ENCODE peak calls at places on chromosomes 4 and X, in five cellular contexts. G is sciatic nerve; H is heart left ventricle; W is activated T-cell treated with anti-CD3 and anti-CD28 coated beads for 1 hour; X is naive thymus-derived CD8-positive, alpha-beta T cell. J is an unnamed sample.

GRCh38 chr4:80138556-80139538 is 58.5 kb upstream of the PRDM8 start:
- DNase-seq in G (no peak), W (peak; percentile 36), X (peak; percentile 73), H (no peak), J (peak; percentile 18)

GRCh38 chr4:71338846-71339593 is at the start of gene SLC4A4:
- DNase-seq in H (no peak), X (no peak), W (no peak), G (no peak), J (peak; percentile 17)

GRCh38 chr4:38056024-38056685 is 96.0 kb downstream of the PTTG2 start:
- DNase-seq in X (no peak), H (peak; percentile 43), G (no peak), W (no peak), J (no peak)

GRCh38 chrX:133435544-133436124 is 20.3 kb upstream of the GPC4 start:
- DNase-seq in X (no peak), W (no peak), G (no peak), H (no peak), J (no peak)

GRCh38 chr4:10403633-10404445 is 53.4 kb downstream of the ZNF518B start:
- DNase-seq in G (no peak), W (no peak), X (no peak), H (no peak), J (no peak)

GRCh38 chr4:101689220-101689619 is 101.3 kb upstream of the BANK1 start:
- DNase-seq in H (no peak), G (no peak), W (no peak), X (no peak), J (no peak)

GRCh38 chrX:153662266-153662665 is 11.3 kb downstream of the PNCK start:
- DNase-seq in X (peak; percentile 75), H (no peak), G (no peak), W (peak; percentile 57), J (peak; percentile 53)

GRCh38 chrX:13898603-13899002 is 81.7 kb upstream of the GPM6B start:
- DNase-seq in W (no peak), X (no peak), H (no peak), G (no peak), J (no peak)

GRCh38 chr4:13178621-13179020 is 305.5 kb downstream of the RAB28 start:
- DNase-seq in H (no peak), G (no peak), X (no peak), W (no peak), J (no peak)

GRCh38 chr4:16051132-16051531 is 32.7 kb downstream of the PROM1 start:
- DNase-seq in H (no peak), X (no peak), G (no peak), W (no peak), J (no peak)

GRCh38 chr4:90080116-90080515 is 47.1 kb upstream of the CCSER1 start:
- DNase-seq in H (no peak), X (no peak), G (no peak), W (no peak), J (no peak)

GRCh38 chr4:55318135-55318534 is 27.9 kb upstream of the SRD5A3 start:
- DNase-seq in G (no peak), H (no peak), W (no peak), X (no peak), J (no peak)

GRCh38 chrX:111568356-111568755 is 56.9 kb downstream of the SERTM2 start:
- DNase-seq in H (no peak), X (no peak), G (no peak), W (no peak), J (no peak)

GRCh38 chrX:56429581-56429980 is 133.8 kb upstream of the UBQLN2 start:
- DNase-seq in X (no peak), H (no peak), G (no peak), W (no peak), J (no peak)

GRCh38 chrX:123625477-123625876 is 107.4 kb downstream of the THOC2 start:
- DNase-seq in X (no peak), W (no peak), H (no peak), G (no peak), J (no peak)

GRCh38 chr4:38131371-38132139 is 171.4 kb downstream of the PTTG2 start:
- DNase-seq in W (peak; percentile 24), G (no peak), X (peak; percentile 84), H (no peak), J (peak; percentile 82)

GRCh38 chr4:171203425-171203824 is 609.8 kb upstream of the GALNTL6 start:
- DNase-seq in G (no peak), H (no peak), W (no peak), X (no peak), J (no peak)

GRCh38 chrX:12814434-12814833 is 23.2 kb downstream of the PRPS2 start:
- DNase-seq in W (no peak), G (no peak), H (peak; percentile 20), X (no peak), J (peak; percentile 35)

GRCh38 chr4:73236151-73236550 is 22.4 kb downstream of the ANKRD17 start:
- DNase-seq in X (no peak), G (no peak), W (no peak), H (no peak), J (no peak)

GRCh38 chrX:13906103-13906502 is 89.2 kb upstream of the GPM6B start:
- DNase-seq in H (no peak), G (no peak), X (no peak), W (no peak), J (no peak)

GRCh38 chr4:29309050-29309449 is 1411.1 kb upstream of the PCDH7 start:
- DNase-seq in W (no peak), G (no peak), H (no peak), X (no peak), J (no peak)

GRCh38 chr4:80079255-80079923 is 6.4 kb upstream of the ANTXR2 start:
- DNase-seq in G (no peak), H (no peak), X (no peak), W (no peak), J (no peak)

GRCh38 chrX:70253377-70254062 is 6.5 kb downstream of the P2RY4 start:
- DNase-seq in W (no peak), X (no peak), G (no peak), H (no peak), J (no peak)

GRCh38 chr4:8131210-8131609 is 27.4 kb downstream of the ABLIM2 start:
- DNase-seq in X (no peak), W (no peak), G (no peak), H (no peak), J (no peak)

GRCh38 chr4:1603413-1604135 is 80.5 kb downstream of the FAM53A start:
- DNase-seq in W (no peak), H (no peak), G (no peak), X (peak; percentile 43), J (no peak)

GRCh38 chr4:6232836-6233785 is 32.8 kb upstream of the JAKMIP1 start:
- DNase-seq in G (no peak), W (no peak), H (no peak), X (no peak), J (no peak)

GRCh38 chr4:106299977-106300376 is 16.0 kb downstream of the TBCK start:
- DNase-seq in G (no peak), W (no peak), H (no peak), X (no peak), J (no peak)

GRCh38 chr4:134499074-134499473 is 297.5 kb upstream of the PABPC4L start:
- DNase-seq in G (no peak), X (no peak), H (no peak), W (no peak), J (no peak)

GRCh38 chr4:150581611-150582010 is 340 bp upstream of the MAB21L2 start:
- DNase-seq in G (no peak), W (no peak), H (no peak), X (no peak), J (no peak)

GRCh38 chrX:68550193-68550592 is 51.3 kb downstream of the YIPF6 start:
- DNase-seq in H (no peak), X (no peak), G (no peak), W (no peak), J (no peak)

GRCh38 chr4:46386570-46386969 is 3.4 kb downstream of the GABRA2 start:
- DNase-seq in G (no peak), W (no peak), X (no peak), H (no peak), J (no peak)

GRCh38 chr4:86453044-86453501 is 93.2 kb upstream of the MAPK10 start:
- DNase-seq in X (no peak), W (no peak), G (peak; percentile 62), H (peak; percentile 27), J (no peak)

GRCh38 chrX:155263854-155264628 is at the start of gene RAB39B:
- DNase-seq in H (peak; percentile 39), W (peak; percentile 47), X (peak; percentile 82), G (peak; percentile 57), J (peak; percentile 51)

GRCh38 chr4:105474110-105474518 is 252 bp upstream of the PPA2 start:
- DNase-seq in G (peak; percentile 91), X (no peak), W (peak; percentile 72), H (peak; percentile 89), J (no peak)

GRCh38 chrX:120251471-120252011 is 929 bp downstream of the ZBTB33 start:
- DNase-seq in W (no peak), G (peak; percentile 57), H (peak; percentile 25), X (no peak), J (no peak)

J was measured in CD4-positive, CD25-positive, alpha-beta regulatory T cell.